ENCODE peak calls at places on chromosome 1, in seven cellular contexts. M is psoas muscle; U is T-helper 2 cell; B is stimulated activated CD8-positive, alpha-beta memory T cell treated with anti-CD3 and anti-CD28 coated beads, Interleukin-2, amount 100 ng/mL, for 1 hour; V is smooth muscle cell of the brain vasculature; D is NCI-H1092; T is GM04503. I is an unnamed sample.

GRCh38 chr1:54337928-54338327 is 68.3 kb downstream of the SSBP3 start:
- DNase-seq in M (no peak), U (no peak), B (no peak), V (no peak), D (no peak), T (no peak), I (no peak)

GRCh38 chr1:7579016-7579415 is 192.1 kb upstream of the VAMP3 start:
- DNase-seq in M (no peak), U (no peak), B (no peak), V (no peak), D (no peak), T (no peak), I (no peak)

GRCh38 chr1:55588300-55588699 is 373.1 kb upstream of the USP24 start:
- DNase-seq in M (no peak), U (no peak), B (no peak), V (no peak), D (no peak), T (no peak), I (no peak)

GRCh38 chr1:218624051-218624450 is 278.9 kb downstream of the TGFB2 start:
- DNase-seq in M (no peak), U (no peak), B (no peak), V (no peak), D (no peak), T (no peak), I (no peak)

GRCh38 chr1:244844155-244845121 is 9.0 kb downstream of the COX20 start:
- DNase-seq in M (no peak), U (no peak), B (no peak), V (no peak), D (no peak), T (no peak), I (no peak)

GRCh38 chr1:206495493-206496046 is 11.8 kb upstream of the RASSF5 start:
- DNase-seq in M (no peak), U (no peak), B (no peak), V (no peak), D (no peak), T (no peak), I (no peak)

GRCh38 chr1:180926164-180926981 is 13.7 kb downstream of the KIAA1614 start:
- DNase-seq in M (peak; percentile 58), U (no peak), B (no peak), V (peak; percentile 49), D (peak; percentile 92), T (no peak), I (no peak)

GRCh38 chr1:24901791-24902470 is 28.1 kb downstream of the RUNX3 start:
- DNase-seq in M (no peak), U (no peak), B (no peak), V (no peak), D (no peak), T (no peak), I (peak; percentile 27)

GRCh38 chr1:4048921-4049320 is 148.8 kb upstream of the C1orf174 start:
- DNase-seq in M (no peak), U (no peak), B (no peak), V (no peak), D (no peak), T (no peak), I (no peak)

GRCh38 chr1:105686874-105687690 is 1369.4 kb upstream of the PRMT6 start:
- DNase-seq in M (no peak), U (no peak), B (no peak), V (no peak), D (no peak), T (no peak), I (no peak)

GRCh38 chr1:41329662-41330587 is 31.3 kb upstream of the FOXO6 start:
- DNase-seq in M (no peak), U (no peak), B (no peak), V (no peak), D (no peak), T (no peak), I (no peak)

GRCh38 chr1:22105611-22106207 is 37.2 kb downstream of the WNT4 start:
- DNase-seq in M (no peak), U (peak; percentile 16), B (peak; percentile 16), V (no peak), D (peak; percentile 52), T (no peak), I (no peak)

GRCh38 chr1:216566809-216567208 is 143.6 kb upstream of the USH2A start:
- DNase-seq in M (no peak), U (no peak), B (no peak), V (peak; percentile 12), D (no peak), T (no peak), I (no peak)

GRCh38 chr1:24558902-24559791 is 3.3 kb downstream of the NCMAP start:
- DNase-seq in M (peak; percentile 46), U (no peak), B (no peak), V (peak; percentile 46), D (peak; percentile 59), T (peak; percentile 31), I (peak; percentile 74)

GRCh38 chr1:196559314-196559713 is 48.9 kb downstream of the KCNT2 start:
- DNase-seq in M (no peak), U (no peak), B (no peak), V (no peak), D (no peak), T (no peak), I (no peak)

GRCh38 chr1:115714572-115715141 is 53.9 kb downstream of the CASQ2 start:
- DNase-seq in M (no peak), U (no peak), B (no peak), V (no peak), D (no peak), T (no peak), I (peak; percentile 47)

GRCh38 chr1:83530506-83530905 is 468.4 kb downstream of the TTLL7 start:
- DNase-seq in M (no peak), U (no peak), B (no peak), V (no peak), D (no peak), T (no peak), I (no peak)

GRCh38 chr1:206498685-206499084 is 8.6 kb upstream of the RASSF5 start:
- DNase-seq in M (no peak), U (no peak), B (no peak), V (no peak), D (no peak), T (no peak), I (peak; percentile 66)

GRCh38 chr1:38088366-38088765 is 41.8 kb upstream of the POU3F1 start:
- DNase-seq in M (no peak), U (no peak), B (no peak), V (no peak), D (no peak), T (no peak), I (peak; percentile 41)

GRCh38 chr1:61337981-61338848 is 255.9 kb downstream of the NFIA start:
- DNase-seq in M (peak; percentile 71), U (no peak), B (no peak), V (peak; percentile 75), D (peak; percentile 58), T (peak; percentile 71), I (peak; percentile 60)

GRCh38 chr1:27668121-27668807 is 3.7 kb downstream of the IFI6 start:
- DNase-seq in M (no peak), U (no peak), B (no peak), V (no peak), D (no peak), T (no peak), I (no peak)

GRCh38 chr1:109850827-109851226 is 59.8 kb upstream of the CSF1 start:
- DNase-seq in M (no peak), U (no peak), B (no peak), V (no peak), D (no peak), T (no peak), I (no peak)

I was measured in H9.